ENCODE peak calls at places on chromosomes 11 and 22, in nine cellular contexts. V is SJSA1, C is pancreas, E is osteoblast, M is brain microvascular endothelial cell, O is heart left ventricle, Q is DND-41, G is cardiac muscle cell, B is Peyer's patch. S is an unnamed sample.

GRCh38 chr11:47524200-47524874 is 28.6 kb downstream of the CELF1 start:
- DNase-seq in V (no peak), C (no peak), E (no peak), M (no peak), O (no peak), Q (no peak), G (no peak), B (no peak), S (no peak)

GRCh38 chr11:57776101-57776511 is 14.5 kb downstream of the CTNND1 start:
- DNase-seq in V (peak; percentile 68), C (no peak), E (no peak), M (no peak), O (no peak), Q (no peak), G (peak; percentile 72), B (no peak), S (no peak)

GRCh38 chr11:17572791-17573460 is 25.9 kb downstream of the OTOG start:
- DNase-seq in V (no peak), C (no peak), E (peak; percentile 53), M (no peak), O (no peak), Q (no peak), G (no peak), B (no peak), S (no peak)

GRCh38 chr11:45994421-45995341 is 72.2 kb downstream of the LARGE2 start:
- DNase-seq in V (no peak), C (no peak), E (no peak), M (peak; percentile 7), O (no peak), Q (no peak), G (peak; percentile 87), B (no peak), S (no peak)

GRCh38 chr11:133778161-133778560 is 67.2 kb downstream of the SPATA19 start:
- DNase-seq in V (no peak), C (no peak), E (no peak), M (no peak), O (no peak), Q (no peak), G (no peak), B (no peak), S (no peak)

GRCh38 chr22:48680601-48681000 is 1147.1 kb downstream of the BRD1 start:
- DNase-seq in V (no peak), C (no peak), E (no peak), M (no peak), O (peak; percentile 49), Q (no peak), G (no peak), B (no peak), S (no peak)

GRCh38 chr11:12123177-12123576 is 12.8 kb downstream of the MICAL2 start:
- DNase-seq in V (no peak), C (no peak), E (peak; percentile 84), M (no peak), O (no peak), Q (no peak), G (peak; percentile 54), B (no peak), S (no peak)

GRCh38 chr11:74418509-74418895 is 20.3 kb upstream of the PGM2L1 start:
- DNase-seq in V (peak; percentile 64), C (no peak), E (peak; percentile 72), M (peak; percentile 51), O (no peak), Q (no peak), G (peak; percentile 56), B (no peak), S (no peak)

GRCh38 chr11:119108151-119108856 is 1.2 kb downstream of the C2CD2L start:
- DNase-seq in V (peak; percentile 26), C (no peak), E (peak; percentile 92), M (no peak), O (no peak), Q (peak; percentile 65), G (peak; percentile 56), B (peak; percentile 63), S (no peak)

GRCh38 chr22:26174280-26174679 is 5.0 kb downstream of the SEZ6L start:
- DNase-seq in V (no peak), C (no peak), E (peak; percentile 56), M (no peak), O (no peak), Q (no peak), G (no peak), B (no peak), S (no peak)

GRCh38 chr22:45428391-45429385 is 15.2 kb downstream of the RIBC2 start:
- DNase-seq in V (no peak), C (no peak), E (no peak), M (no peak), O (no peak), Q (no peak), G (no peak), B (no peak), S (no peak)

GRCh38 chr11:28899706-28900105 is 791.5 kb downstream of the METTL15 start:
- DNase-seq in V (no peak), C (no peak), E (no peak), M (no peak), O (no peak), Q (no peak), G (no peak), B (no peak), S (no peak)

GRCh38 chr22:17598318-17598717 is 30.2 kb downstream of the ATP6V1E1 start:
- DNase-seq in V (no peak), C (no peak), E (no peak), M (no peak), O (no peak), Q (no peak), G (no peak), B (no peak), S (no peak)

GRCh38 chr22:17592201-17592600 is 28.9 kb downstream of the SLC25A18 start:
- DNase-seq in V (no peak), C (no peak), E (no peak), M (no peak), O (no peak), Q (no peak), G (no peak), B (no peak), S (no peak)

GRCh38 chr22:17596226-17596625 is 32.3 kb downstream of the ATP6V1E1 start:
- DNase-seq in V (no peak), C (no peak), E (no peak), M (no peak), O (no peak), Q (no peak), G (no peak), B (no peak), S (no peak)

GRCh38 chr22:17601031-17601430 is 27.5 kb downstream of the ATP6V1E1 start:
- DNase-seq in V (no peak), C (no peak), E (no peak), M (no peak), O (no peak), Q (no peak), G (no peak), B (no peak), S (no peak)

GRCh38 chr22:17597217-17597616 is 31.3 kb downstream of the ATP6V1E1 start:
- DNase-seq in V (no peak), C (no peak), E (no peak), M (no peak), O (no peak), Q (no peak), G (no peak), B (no peak), S (no peak)
- H3K27ac ChIP-seq in V (no peak overlapping the region), C (no peak overlapping the region), E (peak overlapping the region; percentile 61), M (no peak overlapping the region), O (no peak overlapping the region), Q (no peak overlapping the region), G (no peak overlapping the region), B (no peak overlapping the region), S (no peak overlapping the region)

GRCh38 chr22:35834080-35834479 is 116.4 kb downstream of the APOL5 start:
- DNase-seq in V (no peak), C (no peak), E (no peak), M (no peak), O (no peak), Q (no peak), G (no peak), B (no peak), S (no peak)
- H3K4me3 ChIP-seq in V (no peak overlapping the region), C (no peak overlapping the region), E (no peak overlapping the region), M (no peak overlapping the region), O (no peak overlapping the region), Q (no peak overlapping the region), G (peak overlapping the region; percentile 90), B (no peak overlapping the region), S (no peak overlapping the region)

GRCh38 chr22:40406063-40406890 is 35.9 kb downstream of the SGSM3 start:
- DNase-seq in V (no peak), C (no peak), E (peak; percentile 85), M (no peak), O (no peak), Q (no peak), G (no peak), B (no peak), S (no peak)
- H3K27ac ChIP-seq in V (no peak overlapping the region), C (no peak overlapping the region), E (no peak overlapping the region), M (no peak overlapping the region), O (no peak overlapping the region), Q (no peak overlapping the region), G (no peak overlapping the region), B (no peak overlapping the region), S (no peak overlapping the region)

GRCh38 chr22:41481131-41481830 is 12.4 kb downstream of the ACO2 start:
- DNase-seq in V (no peak), C (no peak), E (no peak), M (peak; percentile 12), O (no peak), Q (no peak), G (no peak), B (peak; percentile 39), S (no peak)

GRCh38 chr22:41480397-41480735 is 11.4 kb downstream of the ACO2 start:
- DNase-seq in V (no peak), C (no peak), E (peak; percentile 86), M (peak; percentile 71), O (no peak), Q (no peak), G (no peak), B (no peak), S (no peak)

GRCh38 chr22:41479671-41480396 is 10.9 kb downstream of the ACO2 start:
- DNase-seq in V (peak; percentile 21), C (no peak), E (peak; percentile 89), M (peak; percentile 50), O (no peak), Q (no peak), G (peak; percentile 38), B (no peak), S (no peak)

GRCh38 chr22:41481925-41482318 is 13.0 kb downstream of the ACO2 start:
- DNase-seq in V (no peak), C (no peak), E (no peak), M (no peak), O (no peak), Q (no peak), G (no peak), B (peak; percentile 24), S (no peak)

GRCh38 chr22:41482319-41482935 is 13.5 kb downstream of the ACO2 start:
- DNase-seq in V (no peak), C (no peak), E (peak; percentile 78), M (peak; percentile 11), O (no peak), Q (no peak), G (no peak), B (no peak), S (no peak)
- H3K4me3 ChIP-seq in V (no peak overlapping the region), C (no peak overlapping the region), E (peak overlapping the region; percentile 11), M (no peak overlapping the region), O (no peak overlapping the region), Q (no peak overlapping the region), G (no peak overlapping the region), B (no peak overlapping the region), S (no peak overlapping the region)

DNA sequence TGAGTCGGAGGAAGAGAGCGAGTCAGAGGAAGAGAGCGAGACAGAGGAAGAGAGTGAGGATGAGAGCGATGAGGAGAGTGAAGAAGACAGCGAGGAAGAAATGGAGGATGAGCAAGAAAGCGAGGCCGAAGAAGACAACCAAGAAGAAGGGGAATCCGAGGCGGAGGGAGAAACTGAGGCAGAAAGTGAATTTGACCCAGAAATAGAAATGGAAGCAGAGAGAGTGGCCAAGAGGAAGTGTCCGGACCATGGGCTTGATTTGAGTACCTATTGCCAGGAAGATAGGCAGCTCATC is 780 bp downstream of the TRIM44 start:
- DNase-seq in V (no peak), C (no peak), E (no peak), M (no peak), O (no peak), Q (no peak), G (no peak), B (no peak), S (no peak)
- H3K27ac ChIP-seq in V (peak overlapping the region; percentile 98), C (peak overlapping the region; percentile 93), E (peak overlapping the region; percentile 83), M (peak overlapping the region; percentile 93), O (peak overlapping the region; percentile 98), Q (peak overlapping the region; percentile 18), G (peak overlapping the region; percentile 90), B (peak overlapping the region; percentile 94), S (peak overlapping the region; percentile 73)